ENCODE peak calls at places on chromosome 21, in four cellular contexts. D is choroid plexus epithelial cell, E is fibroblast of lung, P is cardiac muscle cell. Z is an unnamed sample.

GRCh38 chr21:34078915-34079314 is 5.5 kb downstream of the MRPS6 start:
- DNase-seq in D (no peak), E (no peak), P (no peak), Z (no peak)

GRCh38 chr21:14603202-14603601 is 57.1 kb upstream of the SAMSN1 start:
- DNase-seq in D (peak), E (peak), P (no peak), Z (peak)

GRCh38 chr21:45987121-45987711 is 5.6 kb downstream of the COL6A1 start:
- DNase-seq in D (no peak), E (no peak), P (no peak), Z (no peak)

GRCh38 chr21:15706686-15707085 is 23.1 kb upstream of the USP25 start:
- DNase-seq in D (peak), E (peak), P (no peak), Z (peak)

GRCh38 chr21:8998946-8999681 is 1522.3 kb upstream of the TPTE start:
- DNase-seq in D (no peak), E (no peak), P (no peak), Z (no peak)

GRCh38 chr21:16071082-16071481 is 341.3 kb downstream of the USP25 start:
- DNase-seq in D (peak), E (peak), P (no peak), Z (no peak)

GRCh38 chr21:15283138-15283537 is 218.3 kb upstream of the NRIP1 start:
- DNase-seq in D (no peak), E (no peak), P (no peak), Z (no peak)

GRCh38 chr21:39581414-39581813 is 31.3 kb upstream of the B3GALT5 start:
- DNase-seq in D (no peak), E (no peak), P (no peak), Z (no peak)

GRCh38 chr21:39363607-39364555 is 15.0 kb upstream of the HMGN1 start:
- DNase-seq in D (no peak), E (no peak), P (no peak), Z (no peak)

GRCh38 chr21:38095220-38095619 is 161.6 kb upstream of the KCNJ15 start:
- DNase-seq in D (peak), E (no peak), P (no peak), Z (no peak)

GRCh38 chr21:31162827-31163226 is 124.6 kb upstream of the KRTAP19-8 start:
- DNase-seq in D (peak), E (peak), P (no peak), Z (no peak)

GRCh38 chr21:28336299-28336698 is 656.4 kb downstream of the LTN1 start:
- DNase-seq in D (peak), E (peak), P (peak), Z (peak)

GRCh38 chr21:45572231-45572630 is 30.0 kb upstream of the SLC19A1 start:
- DNase-seq in D (no peak), E (no peak), P (no peak), Z (no peak)

GRCh38 chr21:25838809-25839208 is 104.0 kb downstream of the GABPA start:
- DNase-seq in D (no peak), E (peak), P (no peak), Z (peak)

GRCh38 chr21:17506936-17507335 is 5.9 kb upstream of the CXADR start:
- DNase-seq in D (no peak), E (no peak), P (no peak), Z (no peak)

GRCh38 chr21:29366532-29366931 is 67.8 kb downstream of the BACH1 start:
- DNase-seq in D (no peak), E (no peak), P (no peak), Z (no peak)

GRCh38 chr21:29365636-29366305 is 67.0 kb downstream of the BACH1 start:
- DNase-seq in D (no peak), E (no peak), P (no peak), Z (no peak)

GRCh38 chr21:29359718-29360117 is 61.0 kb downstream of the BACH1 start:
- DNase-seq in D (no peak), E (no peak), P (no peak), Z (no peak)

GRCh38 chr21:29362758-29363157 is 64.0 kb downstream of the BACH1 start:
- DNase-seq in D (no peak), E (no peak), P (no peak), Z (no peak)

DNA sequence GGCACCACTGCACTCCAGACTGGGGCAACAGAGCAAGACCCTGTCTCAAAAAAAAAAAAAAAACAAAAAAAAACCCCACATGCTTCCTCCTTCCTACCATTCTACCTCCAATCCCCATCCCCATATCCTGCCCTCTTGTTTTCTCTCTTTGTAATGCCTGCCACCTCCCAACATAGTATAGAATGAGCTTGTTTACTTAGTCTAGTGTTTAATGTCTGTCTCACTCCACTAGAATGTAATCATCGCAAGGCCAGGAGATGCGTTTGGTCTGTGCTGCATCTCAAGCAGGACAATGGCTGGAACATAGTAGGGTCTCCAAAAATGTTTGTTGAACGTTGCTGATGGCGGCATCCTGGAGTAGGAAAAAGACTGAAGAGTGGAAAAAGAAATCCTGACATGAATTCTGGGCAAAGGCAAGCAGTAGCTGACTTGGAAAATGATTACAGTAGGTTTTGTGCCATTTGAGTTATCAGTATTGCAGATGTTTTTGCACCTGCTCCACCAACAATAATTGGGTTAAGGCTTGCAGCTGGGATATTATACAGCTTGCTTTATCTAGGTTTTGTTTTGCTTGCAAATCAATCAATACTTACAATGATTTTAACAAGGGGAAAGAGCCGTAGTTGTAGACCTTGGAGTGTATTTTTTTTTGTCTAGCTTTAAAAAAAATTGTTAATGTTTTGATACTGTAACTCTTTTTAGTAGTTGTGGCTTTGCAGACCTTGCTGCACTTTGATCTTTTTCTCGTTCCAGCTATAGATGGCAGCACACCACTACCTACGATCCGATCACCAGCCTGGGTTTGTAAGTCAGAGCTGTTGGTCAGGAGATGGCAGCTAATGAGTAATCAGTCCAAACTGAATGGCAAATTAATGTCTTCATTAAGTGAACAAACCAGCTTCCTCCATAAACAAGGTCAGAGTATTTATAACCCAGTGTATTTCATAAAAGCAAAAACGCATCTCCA is 62.4 kb downstream of the BACH1 start:
- DNase-seq in D (peak), E (no peak), P (no peak), Z (no peak)
- TF ChIP-seq CTCF in D (peak), E (no peak), P (no peak), Z (no peak)

GRCh38 chr21:44013380-44014088 is 1.4 kb downstream of the TRAPPC10 start:
- DNase-seq in D (peak), E (no peak), P (no peak), Z (peak)

GRCh38 chr21:44011774-44012473 is at the start of gene TRAPPC10:
- DNase-seq in D (peak), E (peak), P (peak), Z (peak)

GRCh38 chr21:44011123-44011773 is 861 bp upstream of the TRAPPC10 start:
- DNase-seq in D (no peak), E (no peak), P (no peak), Z (no peak)

GRCh38 chr21:44010429-44010828 is 1.7 kb upstream of the TRAPPC10 start:
- DNase-seq in D (peak), E (no peak), P (no peak), Z (no peak)

DNA sequence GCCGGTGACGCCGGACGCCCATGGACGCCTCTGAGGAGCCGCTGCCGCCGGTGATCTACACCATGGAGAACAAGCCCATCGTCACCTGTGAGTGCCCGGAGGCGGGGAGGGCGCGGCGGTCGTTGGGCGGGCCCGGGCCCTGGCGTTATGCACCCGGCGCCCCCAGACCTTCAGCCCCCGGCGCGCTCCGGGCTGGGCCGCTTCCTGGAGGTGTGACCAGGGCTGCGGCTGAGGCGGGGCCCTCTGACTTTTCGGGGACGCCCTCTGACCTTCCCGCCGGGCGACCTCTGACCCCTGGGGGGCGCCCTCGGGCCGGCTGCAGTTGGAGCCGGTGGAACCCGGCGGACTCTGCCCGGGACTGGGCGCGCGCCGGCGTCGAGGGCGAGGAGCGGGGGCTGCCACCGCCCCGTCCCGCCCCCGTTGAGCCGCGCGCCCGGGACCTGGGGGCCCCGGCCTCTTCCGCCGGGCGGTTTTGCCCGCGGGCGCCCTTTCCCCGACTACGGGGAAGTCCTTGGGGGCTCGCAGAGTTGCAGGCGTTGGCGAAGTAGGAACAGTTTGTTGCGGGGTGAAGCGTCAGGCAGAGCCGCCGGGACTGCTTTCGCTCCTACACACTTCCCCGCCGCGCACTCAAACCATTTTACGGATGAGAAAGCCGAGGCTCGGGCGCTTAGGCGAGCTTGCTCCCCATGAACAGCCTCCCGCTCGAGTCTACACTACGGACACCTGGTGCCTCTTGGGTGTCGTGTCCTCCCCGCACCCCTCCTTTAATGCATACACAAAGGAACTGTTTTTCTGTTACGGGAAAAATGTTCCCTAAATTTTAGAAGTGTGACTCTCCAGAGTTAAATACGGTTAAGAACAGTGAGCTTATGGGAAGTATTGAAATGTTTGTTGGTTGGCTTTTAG is 618 bp downstream of the TRAPPC10 start:
- DNase-seq in D (peak), E (peak), P (peak), Z (peak)
- TF ChIP-seq CTCF in D (no peak), E (no peak), P (no peak), Z (peak)

DNA sequence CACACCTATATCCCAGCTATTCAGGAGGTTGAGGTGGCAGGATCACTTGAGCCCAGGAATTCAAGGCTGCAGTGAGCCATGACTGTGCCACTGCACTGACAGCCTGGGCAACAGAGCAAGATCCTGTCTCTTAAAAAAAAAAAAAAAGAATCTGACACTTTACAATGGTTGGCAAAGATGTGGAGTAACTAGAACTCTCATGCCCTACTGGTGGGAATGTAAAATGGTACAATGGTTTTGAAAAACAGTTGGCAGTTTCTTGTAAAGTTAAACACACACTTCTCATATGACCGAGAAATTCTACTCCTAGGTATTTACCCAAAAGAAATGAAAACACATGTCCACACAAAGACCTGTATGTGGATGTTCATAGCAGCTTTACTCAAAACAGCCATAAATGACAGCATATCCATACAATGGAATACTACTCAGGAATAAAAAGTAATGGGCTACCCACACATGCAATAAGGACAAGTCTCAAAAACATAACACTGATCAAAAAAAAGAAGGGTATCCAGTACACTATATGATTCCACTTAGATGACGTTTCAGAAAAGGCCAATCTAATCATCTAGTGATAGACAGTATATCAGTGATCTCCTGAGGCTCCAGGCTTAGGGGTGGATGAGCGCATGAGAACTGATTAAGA is 58.1 kb downstream of the HLCS start:
- DNase-seq in D (peak), E (peak), P (no peak), Z (no peak)
- TF ChIP-seq CTCF in D (peak), E (peak), P (peak), Z (no peak)

GRCh38 chr21:32414579-32415358 is 2.3 kb downstream of the EVA1C start:
- DNase-seq in D (peak), E (peak), P (no peak), Z (peak)
- TF ChIP-seq CTCF in D (peak), E (peak), P (peak), Z (peak)

GRCh38 chr21:26909972-26910371 is 56.9 kb downstream of the ADAMTS5 start:
- DNase-seq in D (peak), E (peak), P (peak), Z (peak)
- TF ChIP-seq CTCF in D (peak), E (peak), P (peak), Z (no peak)

DNA sequence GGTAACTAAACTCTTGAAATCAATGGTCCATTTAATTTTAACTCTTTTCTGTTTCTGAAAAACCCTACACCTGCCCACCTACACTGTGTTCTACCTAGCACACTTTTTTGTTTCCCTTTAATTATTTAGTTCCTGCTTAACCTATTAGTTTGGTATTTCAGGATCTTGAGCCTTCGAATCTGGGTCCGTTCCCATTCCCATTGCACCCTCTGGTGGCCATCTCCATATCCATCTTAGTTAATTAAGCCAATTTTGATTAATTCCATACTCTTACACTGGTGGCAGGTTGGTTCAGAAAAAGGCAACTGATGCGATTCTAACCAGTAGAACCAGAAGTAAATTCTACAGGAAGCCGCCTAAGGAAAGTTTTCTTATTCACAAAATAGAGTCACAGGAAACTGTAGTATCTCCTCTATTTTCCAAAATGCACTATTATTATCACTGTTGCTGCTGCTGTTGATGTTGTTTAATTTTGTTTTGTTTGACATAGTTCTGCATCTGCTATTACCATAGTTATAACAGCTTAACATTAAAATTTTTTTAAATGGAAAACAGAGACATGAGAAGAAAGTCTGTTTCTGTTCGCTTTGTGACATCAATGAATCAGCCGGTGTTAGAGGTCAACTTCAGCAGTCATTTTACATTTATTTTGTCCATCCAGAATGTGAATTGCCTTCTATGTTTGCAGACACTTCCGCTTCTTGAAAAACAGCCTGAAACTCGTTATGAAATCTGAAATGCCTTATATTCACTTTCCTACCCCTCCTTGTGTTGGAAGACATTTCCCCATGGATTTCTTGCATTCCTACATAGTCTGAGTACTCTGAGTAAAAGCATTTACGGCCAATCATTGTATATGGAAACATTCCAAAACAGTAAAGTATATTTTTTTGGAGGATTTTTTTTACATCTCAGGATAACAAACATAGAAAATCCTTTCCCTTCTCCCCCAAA is 115.5 kb upstream of the NCAM2 start:
- DNase-seq in D (peak), E (peak), P (peak), Z (peak)
- TF ChIP-seq CTCF in D (peak), E (peak), P (peak), Z (peak)

GRCh38 chr21:22345624-22346023 is 1347.4 kb downstream of the NCAM2 start:
- DNase-seq in D (no peak), E (no peak), P (no peak), Z (no peak)
- TF ChIP-seq CTCF in D (no peak), E (no peak), P (no peak), Z (no peak)

Z was measured in MCF 10A.